ENCODE peak calls at places on chromosomes 7 and 10, in seven cellular contexts. J is left ventricle myocardium superior, D is Caki2, T is foreskin keratinocyte, G is NCI-H1436, X is AG04450, P is uterus. M is an unnamed sample.

GRCh38 chr7:23713285-23714235 is 3.5 kb downstream of the STK31 start:
- DNase-seq in J (no peak), D (peak; percentile 70), T (peak; percentile 87), G (no peak), X (peak; percentile 67), P (no peak), M (no peak)

GRCh38 chr7:28054531-28055160 is 125.9 kb downstream of the JAZF1 start:
- DNase-seq in J (no peak), D (no peak), T (no peak), G (no peak), X (no peak), P (no peak), M (no peak)

GRCh38 chr7:7573701-7574100 is 7.0 kb downstream of the MIOS start:
- DNase-seq in J (no peak), D (no peak), T (no peak), G (no peak), X (no peak), P (no peak), M (no peak)

GRCh38 chr10:122188706-122189105 is 82.4 kb upstream of the BTBD16 start:
- DNase-seq in J (no peak), D (no peak), T (no peak), G (no peak), X (no peak), P (no peak), M (no peak)

GRCh38 chr7:15104411-15105092 is 202.0 kb upstream of the DGKB start:
- DNase-seq in J (no peak), D (no peak), T (no peak), G (peak; percentile 84), X (no peak), P (no peak), M (no peak)

GRCh38 chr7:117479480-117480224 is at the start of gene CFTR:
- DNase-seq in J (peak; percentile 34), D (no peak), T (no peak), G (no peak), X (no peak), P (peak; percentile 16), M (no peak)

GRCh38 chr7:27176343-27176731 is 2.2 kb upstream of the HOXA10 start:
- DNase-seq in J (no peak), D (peak; percentile 38), T (no peak), G (no peak), X (no peak), P (peak; percentile 42), M (no peak)

GRCh38 chr10:96368971-96369370 is 10.2 kb upstream of the OPALIN start:
- DNase-seq in J (no peak), D (no peak), T (no peak), G (no peak), X (no peak), P (no peak), M (no peak)

GRCh38 chr10:70890917-70891431 is 2.6 kb upstream of the PCBD1 start:
- DNase-seq in J (peak; percentile 86), D (no peak), T (no peak), G (no peak), X (no peak), P (peak; percentile 30), M (no peak)

GRCh38 chr10:118457824-118458428 is 115.8 kb upstream of the FAM204A start:
- DNase-seq in J (no peak), D (no peak), T (no peak), G (no peak), X (no peak), P (no peak), M (no peak)

GRCh38 chr10:18254692-18255091 is 114.5 kb downstream of the CACNB2 start:
- DNase-seq in J (no peak), D (no peak), T (no peak), G (no peak), X (no peak), P (no peak), M (no peak)

M was measured in NCI-H2107.